ENCODE peak calls at places on chromosomes 11 and 22, in five cellular contexts. L is T-cell; E is lower leg skin; R is activated CD8-positive, alpha-beta memory T cell treated with anti-CD3 and anti-CD28 coated beads, Interleukin-2, amount 50 U/mL, for 48 hours; W is non-pigmented ciliary epithelial cell. O is an unnamed sample.

GRCh38 chr11:126507646-126508045 is 152.2 kb downstream of the ST3GAL4 start:
- DNase-seq in L (no peak), E (no peak), R (no peak), W (no peak), O (no peak)

GRCh38 chr11:38950882-38951281 is 2352.8 kb upstream of the RAG2 start:
- DNase-seq in L (no peak), E (no peak), R (no peak), W (no peak), O (no peak)

GRCh38 chr11:80122211-80122610 is 681.4 kb upstream of the TENM4 start:
- DNase-seq in L (no peak), E (no peak), R (no peak), W (no peak), O (no peak)

GRCh38 chr22:23393721-23394320 is 186.3 kb downstream of the IGLL1 start:
- DNase-seq in L (no peak), E (peak; percentile 79), R (no peak), W (no peak), O (no peak)

GRCh38 chr11:70034740-70035365 is 43.3 kb upstream of the ANO1 start:
- DNase-seq in L (no peak), E (peak; percentile 58), R (no peak), W (no peak), O (no peak)

GRCh38 chr11:121291896-121292502 is 572 bp upstream of the SC5D start:
- DNase-seq in L (no peak), E (no peak), R (no peak), W (no peak), O (no peak)

GRCh38 chr11:116072776-116073175 is 568.6 kb upstream of the CADM1 start:
- DNase-seq in L (no peak), E (peak; percentile 40), R (no peak), W (no peak), O (no peak)

GRCh38 chr11:65423516-65424199 is 1.1 kb downstream of the NEAT1 start:
- DNase-seq in L (no peak), E (peak; percentile 85), R (peak; percentile 76), W (no peak), O (no peak)

GRCh38 chr22:48866906-48867597 is 960.6 kb downstream of the BRD1 start:
- DNase-seq in L (no peak), E (no peak), R (no peak), W (no peak), O (peak; percentile 43)

O was measured in Peyer's patch.